ENCODE peak calls at places on chromosomes 13 and 19, in ten cellular contexts. One of them, this sample, is unnamed.

GRCh38 chr13:23461544-23461943 is 28.0 kb upstream of the SACS start:
- DNase-seq in activated CD4-positive, CD25-positive, alpha-beta regulatory T cell treated with anti-CD3 and anti-CD28 coated beads, Interleukin-2, amount 50 U/mL, for 16 hours: no peak
- DNase-seq in GM18507: no peak
- DNase-seq in occipital lobe: no peak
- DNase-seq in NCI-H460: no peak
- DNase-seq in fibroblast of pulmonary artery: no peak
- DNase-seq in neural progenitor cell: no peak
- DNase-seq in activated CD4-positive, alpha-beta T cell treated with anti-CD3 and anti-CD28 coated beads, Interleukin-2, amount 50 U/mL, for 48 hours: no peak
- DNase-seq in ACHN: no peak
- DNase-seq in CD8-positive, alpha-beta T cell: no peak
- DNase-seq in this sample: no peak

GRCh38 chr19:49585023-49585422 is 3.9 kb downstream of the PRRG2 start:
- DNase-seq in activated CD4-positive, CD25-positive, alpha-beta regulatory T cell treated with anti-CD3 and anti-CD28 coated beads, Interleukin-2, amount 50 U/mL, for 16 hours: no peak
- DNase-seq in GM18507: no peak
- DNase-seq in occipital lobe: no peak
- DNase-seq in NCI-H460: no peak
- DNase-seq in fibroblast of pulmonary artery: no peak
- DNase-seq in neural progenitor cell: peak
- DNase-seq in activated CD4-positive, alpha-beta T cell treated with anti-CD3 and anti-CD28 coated beads, Interleukin-2, amount 50 U/mL, for 48 hours: no peak
- DNase-seq in ACHN: no peak
- DNase-seq in CD8-positive, alpha-beta T cell: no peak
- DNase-seq in this sample: no peak

GRCh38 chr19:416416-416815 is 7.5 kb upstream of the C2CD4C start:
- DNase-seq in activated CD4-positive, CD25-positive, alpha-beta regulatory T cell treated with anti-CD3 and anti-CD28 coated beads, Interleukin-2, amount 50 U/mL, for 16 hours: no peak
- DNase-seq in GM18507: no peak
- DNase-seq in occipital lobe: no peak
- DNase-seq in NCI-H460: no peak
- DNase-seq in fibroblast of pulmonary artery: no peak
- DNase-seq in neural progenitor cell: no peak
- DNase-seq in activated CD4-positive, alpha-beta T cell treated with anti-CD3 and anti-CD28 coated beads, Interleukin-2, amount 50 U/mL, for 48 hours: no peak
- DNase-seq in ACHN: no peak
- DNase-seq in CD8-positive, alpha-beta T cell: no peak
- DNase-seq in this sample: no peak

GRCh38 chr13:113840541-113841354 is 23.1 kb downstream of the GAS6 start:
- DNase-seq in activated CD4-positive, CD25-positive, alpha-beta regulatory T cell treated with anti-CD3 and anti-CD28 coated beads, Interleukin-2, amount 50 U/mL, for 16 hours: no peak
- DNase-seq in GM18507: no peak
- DNase-seq in occipital lobe: peak
- DNase-seq in NCI-H460: no peak
- DNase-seq in fibroblast of pulmonary artery: no peak
- DNase-seq in neural progenitor cell: no peak
- DNase-seq in activated CD4-positive, alpha-beta T cell treated with anti-CD3 and anti-CD28 coated beads, Interleukin-2, amount 50 U/mL, for 48 hours: no peak
- DNase-seq in ACHN: no peak
- DNase-seq in CD8-positive, alpha-beta T cell: no peak
- DNase-seq in this sample: no peak

GRCh38 chr19:39677931-39678889 is 22.5 kb downstream of the LGALS16 start:
- DNase-seq in activated CD4-positive, CD25-positive, alpha-beta regulatory T cell treated with anti-CD3 and anti-CD28 coated beads, Interleukin-2, amount 50 U/mL, for 16 hours: no peak
- DNase-seq in GM18507: no peak
- DNase-seq in occipital lobe: no peak
- DNase-seq in NCI-H460: no peak
- DNase-seq in fibroblast of pulmonary artery: peak
- DNase-seq in neural progenitor cell: no peak
- DNase-seq in activated CD4-positive, alpha-beta T cell treated with anti-CD3 and anti-CD28 coated beads, Interleukin-2, amount 50 U/mL, for 48 hours: no peak
- DNase-seq in ACHN: peak
- DNase-seq in CD8-positive, alpha-beta T cell: no peak
- DNase-seq in this sample: peak

GRCh38 chr13:111122631-111123030 is 7.5 kb downstream of the ARHGEF7 start:
- DNase-seq in activated CD4-positive, CD25-positive, alpha-beta regulatory T cell treated with anti-CD3 and anti-CD28 coated beads, Interleukin-2, amount 50 U/mL, for 16 hours: no peak
- DNase-seq in GM18507: no peak
- DNase-seq in occipital lobe: no peak
- DNase-seq in NCI-H460: no peak
- DNase-seq in fibroblast of pulmonary artery: no peak
- DNase-seq in neural progenitor cell: no peak
- DNase-seq in activated CD4-positive, alpha-beta T cell treated with anti-CD3 and anti-CD28 coated beads, Interleukin-2, amount 50 U/mL, for 48 hours: no peak
- DNase-seq in ACHN: no peak
- DNase-seq in CD8-positive, alpha-beta T cell: no peak
- DNase-seq in this sample: no peak

GRCh38 chr13:73984949-73985691 is 149.1 kb downstream of the KLF12 start:
- DNase-seq in activated CD4-positive, CD25-positive, alpha-beta regulatory T cell treated with anti-CD3 and anti-CD28 coated beads, Interleukin-2, amount 50 U/mL, for 16 hours: peak
- DNase-seq in GM18507: no peak
- DNase-seq in occipital lobe: peak
- DNase-seq in NCI-H460: no peak
- DNase-seq in fibroblast of pulmonary artery: peak
- DNase-seq in neural progenitor cell: no peak
- DNase-seq in activated CD4-positive, alpha-beta T cell treated with anti-CD3 and anti-CD28 coated beads, Interleukin-2, amount 50 U/mL, for 48 hours: peak
- DNase-seq in ACHN: no peak
- DNase-seq in CD8-positive, alpha-beta T cell: peak
- DNase-seq in this sample: no peak

GRCh38 chr19:28519218-28519779 is 693.7 kb downstream of the UQCRFS1 start:
- DNase-seq in activated CD4-positive, CD25-positive, alpha-beta regulatory T cell treated with anti-CD3 and anti-CD28 coated beads, Interleukin-2, amount 50 U/mL, for 16 hours: no peak
- DNase-seq in GM18507: no peak
- DNase-seq in occipital lobe: no peak
- DNase-seq in NCI-H460: no peak
- DNase-seq in fibroblast of pulmonary artery: no peak
- DNase-seq in neural progenitor cell: no peak
- DNase-seq in activated CD4-positive, alpha-beta T cell treated with anti-CD3 and anti-CD28 coated beads, Interleukin-2, amount 50 U/mL, for 48 hours: no peak
- DNase-seq in ACHN: no peak
- DNase-seq in CD8-positive, alpha-beta T cell: no peak
- DNase-seq in this sample: no peak

GRCh38 chr13:91351123-91351522 is 3.6 kb downstream of the MIR17HG start:
- DNase-seq in activated CD4-positive, CD25-positive, alpha-beta regulatory T cell treated with anti-CD3 and anti-CD28 coated beads, Interleukin-2, amount 50 U/mL, for 16 hours: no peak
- DNase-seq in GM18507: no peak
- DNase-seq in occipital lobe: no peak
- DNase-seq in NCI-H460: no peak
- DNase-seq in fibroblast of pulmonary artery: no peak
- DNase-seq in neural progenitor cell: no peak
- DNase-seq in activated CD4-positive, alpha-beta T cell treated with anti-CD3 and anti-CD28 coated beads, Interleukin-2, amount 50 U/mL, for 48 hours: no peak
- DNase-seq in ACHN: no peak
- DNase-seq in CD8-positive, alpha-beta T cell: no peak
- DNase-seq in this sample: no peak

This sample was measured in Panc1.